ENCODE peak calls at places on chromosomes 7 and 10, in five cellular contexts. B is RWPE1, X is GM20000, H is AG04450, U is neural progenitor cell. P is an unnamed sample.

GRCh38 chr10:78413294-78414055 is 379.8 kb downstream of the RPS24 start:
- DNase-seq in B (no peak), X (no peak), H (no peak), U (no peak), P (peak)

GRCh38 chr7:158419238-158419785 is 168.3 kb downstream of the PTPRN2 start:
- DNase-seq in B (no peak), X (no peak), H (no peak), U (no peak), P (peak)

GRCh38 chr10:72455889-72456588 is 101.3 kb upstream of the DNAJB12 start:
- DNase-seq in B (no peak), X (no peak), H (no peak), U (peak), P (no peak)

GRCh38 chr10:30736685-30737232 is 107.2 kb upstream of the LYZL2 start:
- DNase-seq in B (peak), X (peak), H (peak), U (no peak), P (no peak)

GRCh38 chr10:25076501-25077197 is 60.2 kb downstream of the THNSL1 start:
- DNase-seq in B (no peak), X (no peak), H (no peak), U (no peak), P (no peak)

GRCh38 chr10:113252650-113253560 is 299.9 kb upstream of the HABP2 start:
- DNase-seq in B (no peak), X (no peak), H (no peak), U (peak), P (no peak)

GRCh38 chr10:117541405-117541908 is 1.1 kb upstream of the EMX2 start:
- DNase-seq in B (no peak), X (no peak), H (no peak), U (peak), P (no peak)

GRCh38 chr7:101590663-101591435 is 38.2 kb downstream of the MYL10 start:
- DNase-seq in B (no peak), X (peak), H (no peak), U (no peak), P (peak)

GRCh38 chr7:20033621-20034200 is 183.5 kb downstream of the MACC1 start:
- DNase-seq in B (no peak), X (no peak), H (peak), U (no peak), P (no peak)

GRCh38 chr10:88092975-88093374 is 229.6 kb downstream of the PTEN start:
- DNase-seq in B (no peak), X (no peak), H (no peak), U (no peak), P (no peak)

GRCh38 chr10:113504423-113504822 is 48.4 kb upstream of the HABP2 start:
- DNase-seq in B (no peak), X (no peak), H (no peak), U (no peak), P (no peak)

GRCh38 chr10:65891073-65891981 is 1034.5 kb upstream of the LRRTM3 start:
- DNase-seq in B (no peak), X (peak), H (no peak), U (no peak), P (no peak)

GRCh38 chr7:137687556-137688280 is 159.1 kb downstream of the DGKI start:
- DNase-seq in B (no peak), X (no peak), H (no peak), U (no peak), P (no peak)

GRCh38 chr10:119209736-119210355 is 2.5 kb downstream of the GRK5 start:
- DNase-seq in B (no peak), X (no peak), H (no peak), U (no peak), P (no peak)

GRCh38 chr10:53052765-53053164 is 280.2 kb upstream of the MBL2 start:
- DNase-seq in B (no peak), X (no peak), H (no peak), U (no peak), P (no peak)

GRCh38 chr10:109912335-109913282 is 10.7 kb downstream of the XPNPEP1 start:
- DNase-seq in B (peak), X (peak), H (peak), U (no peak), P (no peak)

GRCh38 chr10:62735464-62736188 is 68.9 kb upstream of the ADO start:
- DNase-seq in B (peak), X (peak), H (no peak), U (no peak), P (no peak)

GRCh38 chr7:2009541-2010001 is 223.2 kb downstream of the MAD1L1 start:
- DNase-seq in B (no peak), X (no peak), H (no peak), U (no peak), P (peak)

GRCh38 chr7:33928986-33929385 is 23.6 kb downstream of the BMPER start:
- DNase-seq in B (no peak), X (no peak), H (no peak), U (no peak), P (no peak)

GRCh38 chr10:113108180-113108835 is 158.3 kb downstream of the TCF7L2 start:
- DNase-seq in B (no peak), X (no peak), H (no peak), U (peak), P (peak)

GRCh38 chr7:26704786-26705185 is 159.6 kb downstream of the SKAP2 start:
- DNase-seq in B (no peak), X (no peak), H (no peak), U (no peak), P (no peak)

GRCh38 chr7:43764039-43764789 is 5.7 kb downstream of the BLVRA start:
- DNase-seq in B (peak), X (peak), H (no peak), U (no peak), P (peak)

GRCh38 chr7:100156331-100157068 is 2.0 kb downstream of the TRAPPC14 start:
- DNase-seq in B (no peak), X (peak), H (no peak), U (no peak), P (no peak)

GRCh38 chr7:157541796-157542668 is 205.2 kb downstream of the DNAJB6 start:
- DNase-seq in B (no peak), X (no peak), H (no peak), U (peak), P (peak)

GRCh38 chr10:102302611-102303010 is 57.3 kb downstream of the GBF1 start:
- DNase-seq in B (no peak), X (no peak), H (no peak), U (no peak), P (no peak)

GRCh38 chr10:23694921-23695824 is 256.3 kb downstream of the OTUD1 start:
- DNase-seq in B (no peak), X (no peak), H (no peak), U (peak), P (no peak)

GRCh38 chr7:82615527-82615926 is 171.9 kb upstream of the CACNA2D1 start:
- DNase-seq in B (no peak), X (no peak), H (no peak), U (no peak), P (peak)

GRCh38 chr10:78457804-78458483 is 424.3 kb downstream of the RPS24 start:
- DNase-seq in B (no peak), X (no peak), H (peak), U (no peak), P (no peak)

GRCh38 chr7:30260246-30260768 is 24.1 kb upstream of the ZNRF2 start:
- DNase-seq in B (no peak), X (no peak), H (no peak), U (no peak), P (no peak)

GRCh38 chr7:138890782-138891445 is 90.3 kb downstream of the KIAA1549 start:
- DNase-seq in B (no peak), X (no peak), H (no peak), U (no peak), P (no peak)

GRCh38 chr7:16804674-16805439 is at the start of gene AGR2:
- DNase-seq in B (peak), X (no peak), H (no peak), U (no peak), P (peak)

GRCh38 chr10:121813211-121813812 is 114.5 kb downstream of the ATE1 start:
- DNase-seq in B (no peak), X (no peak), H (no peak), U (no peak), P (no peak)

GRCh38 chr10:20839141-20839540 is 58.0 kb downstream of the NEBL start:
- DNase-seq in B (peak), X (no peak), H (no peak), U (no peak), P (no peak)

GRCh38 chr7:44431091-44431608 is 59.3 kb downstream of the NUDCD3 start:
- DNase-seq in B (no peak), X (peak), H (no peak), U (peak), P (no peak)

GRCh38 chr7:1291040-1291689 is 58.5 kb downstream of the UNCX start:
- DNase-seq in B (no peak), X (no peak), H (no peak), U (no peak), P (no peak)

GRCh38 chr10:124975977-124976514 is 34.1 kb downstream of the ZRANB1 start:
- DNase-seq in B (no peak), X (no peak), H (no peak), U (no peak), P (no peak)
- TF ChIP-seq CTCF in B (no peak), X (no peak), H (no peak), U (no peak), P (no peak)

GRCh38 chr7:79272066-79272669 is 181.3 kb downstream of the MAGI2 start:
- DNase-seq in B (peak), X (peak), H (no peak), U (peak), P (no peak)
- TF ChIP-seq CTCF in B (peak), X (peak), H (peak), U (peak), P (peak)

DNA sequence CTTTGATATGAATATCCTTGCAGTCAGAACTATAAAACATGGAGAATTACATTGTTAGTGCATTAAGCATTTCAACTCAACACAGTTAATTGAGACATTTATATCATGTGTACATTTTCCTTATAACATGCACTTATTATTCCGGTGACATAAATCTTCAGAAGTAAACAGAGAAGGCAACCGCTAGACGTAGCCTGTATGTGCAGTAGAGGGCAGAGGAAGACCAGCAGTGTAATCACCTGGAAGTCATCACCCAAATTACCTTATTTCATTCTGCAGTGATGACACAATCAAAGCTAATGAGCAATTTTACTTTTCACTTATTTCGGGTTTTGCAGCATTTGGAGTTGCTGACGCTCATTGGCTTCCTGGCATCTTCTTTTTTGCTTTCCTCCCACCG is 394.6 kb downstream of the SDK1 start:
- DNase-seq in B (no peak), X (no peak), H (no peak), U (no peak), P (no peak)
- TF ChIP-seq CTCF in B (no peak), X (no peak), H (peak), U (peak), P (peak)

GRCh38 chr7:112215787-112216186 is 9.3 kb downstream of the ZNF277 start:
- DNase-seq in B (no peak), X (no peak), H (no peak), U (no peak), P (no peak)

GRCh38 chr7:112213735-112214134 is 7.2 kb downstream of the ZNF277 start:
- DNase-seq in B (no peak), X (no peak), H (no peak), U (no peak), P (no peak)

GRCh38 chr7:112212516-112213036 is 6.1 kb downstream of the ZNF277 start:
- DNase-seq in B (no peak), X (no peak), H (no peak), U (no peak), P (no peak)

GRCh38 chr7:112214268-112214667 is 7.8 kb downstream of the ZNF277 start:
- DNase-seq in B (no peak), X (no peak), H (no peak), U (no peak), P (no peak)

DNA sequence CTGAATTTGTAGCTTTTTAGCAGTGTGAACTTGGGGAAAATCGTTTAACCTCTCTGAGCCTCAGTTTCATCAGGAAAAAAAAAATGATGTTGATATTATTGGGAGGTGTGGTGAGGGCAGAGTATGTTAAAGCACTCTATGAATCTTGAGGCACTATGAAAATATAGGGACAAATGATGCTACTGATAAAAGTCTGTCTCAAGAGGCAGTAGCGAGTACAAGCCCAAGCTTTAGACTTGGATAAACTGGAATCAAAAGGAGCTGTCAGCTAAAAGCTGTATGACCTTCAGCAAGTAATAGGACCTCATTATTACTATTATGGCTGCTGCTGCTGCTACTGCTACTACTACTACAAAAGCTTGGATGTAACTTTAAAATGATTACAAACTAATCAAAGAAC is 8.4 kb downstream of the ZNF277 start:
- DNase-seq in B (no peak), X (no peak), H (no peak), U (no peak), P (no peak)
- TF ChIP-seq CTCF in B (no peak), X (no peak), H (no peak), U (no peak), P (no peak)